ENCODE peak calls at places on chromosomes 12 and 14, in six cellular contexts. One of them, this sample, is unnamed.
A peak's percentile ranks its signal among the peaks of the same experiment; 100 is the strongest.

GRCh38 chr12:50185975-50186663 is 18.9 kb upstream of the CERS5 start:
- DNase-seq in aorta: no peak
- DNase-seq in posterior cingulate gyrus: no peak
- DNase-seq in NCI-H510A: no peak
- DNase-seq in Panc1: no peak
- DNase-seq in D341Med: no peak
- DNase-seq in this sample: no peak

GRCh38 chr12:75908961-75909699 is 122.4 kb downstream of the PHLDA1 start:
- DNase-seq in D341Med: no peak
- DNase-seq in Panc1: no peak
- DNase-seq in posterior cingulate gyrus: peak; percentile 32
- DNase-seq in aorta: peak; percentile 58
- DNase-seq in NCI-H510A: peak; percentile 53
- DNase-seq in this sample: no peak

GRCh38 chr12:116066381-116067230 is 210.9 kb downstream of the MED13L start:
- DNase-seq in posterior cingulate gyrus: no peak
- DNase-seq in NCI-H510A: no peak
- DNase-seq in aorta: peak; percentile 64
- DNase-seq in Panc1: peak; percentile 18
- DNase-seq in D341Med: peak; percentile 65
- DNase-seq in this sample: no peak

GRCh38 chr14:76007852-76008251 is 22.3 kb downstream of the IFT43 start:
- DNase-seq in posterior cingulate gyrus: no peak
- DNase-seq in NCI-H510A: no peak
- DNase-seq in aorta: no peak
- DNase-seq in D341Med: no peak
- DNase-seq in Panc1: no peak
- DNase-seq in this sample: no peak

GRCh38 chr12:61915420-61915819 is 344.8 kb upstream of the USP15 start:
- DNase-seq in posterior cingulate gyrus: no peak
- DNase-seq in NCI-H510A: no peak
- DNase-seq in D341Med: no peak
- DNase-seq in aorta: no peak
- DNase-seq in Panc1: no peak
- DNase-seq in this sample: no peak

GRCh38 chr12:69886101-69886500 is 61.1 kb downstream of the MYRFL start:
- DNase-seq in posterior cingulate gyrus: no peak
- DNase-seq in aorta: no peak
- DNase-seq in NCI-H510A: no peak
- DNase-seq in D341Med: no peak
- DNase-seq in Panc1: no peak
- DNase-seq in this sample: no peak

GRCh38 chr12:94545937-94546771 is 86.5 kb upstream of the CEP83 start:
- DNase-seq in posterior cingulate gyrus: no peak
- DNase-seq in NCI-H510A: no peak
- DNase-seq in Panc1: peak; percentile 12
- DNase-seq in aorta: no peak
- DNase-seq in D341Med: peak; percentile 71
- DNase-seq in this sample: no peak

GRCh38 chr14:70186826-70187483 is 1.8 kb downstream of the SLC8A3 start:
- DNase-seq in Panc1: no peak
- DNase-seq in D341Med: no peak
- DNase-seq in NCI-H510A: peak; percentile 50
- DNase-seq in aorta: no peak
- DNase-seq in posterior cingulate gyrus: peak; percentile 33
- DNase-seq in this sample: no peak

GRCh38 chr14:71931492-71932228 is 569 bp upstream of the RGS6 start:
- DNase-seq in posterior cingulate gyrus: peak; percentile 39
- DNase-seq in D341Med: peak; percentile 51
- DNase-seq in Panc1: no peak
- DNase-seq in NCI-H510A: no peak
- DNase-seq in aorta: no peak
- DNase-seq in this sample: no peak

GRCh38 chr12:108850854-108851573 is 6.4 kb downstream of the SSH1 start:
- DNase-seq in aorta: peak; percentile 83
- DNase-seq in NCI-H510A: no peak
- DNase-seq in posterior cingulate gyrus: no peak
- DNase-seq in Panc1: no peak
- DNase-seq in D341Med: peak; percentile 79
- DNase-seq in this sample: no peak

GRCh38 chr14:99670361-99671229 is 13.5 kb upstream of the CYP46A1 start:
- DNase-seq in D341Med: no peak
- DNase-seq in Panc1: no peak
- DNase-seq in aorta: no peak
- DNase-seq in NCI-H510A: no peak
- DNase-seq in posterior cingulate gyrus: no peak
- DNase-seq in this sample: no peak

GRCh38 chr12:52086944-52087835 is 7.7 kb downstream of the SMIM41 start:
- DNase-seq in posterior cingulate gyrus: peak; percentile 54
- DNase-seq in NCI-H510A: no peak
- DNase-seq in Panc1: no peak
- DNase-seq in aorta: no peak
- DNase-seq in D341Med: no peak
- DNase-seq in this sample: no peak

GRCh38 chr14:103356151-103356766 is 22.2 kb downstream of the EIF5 start:
- DNase-seq in NCI-H510A: no peak
- DNase-seq in Panc1: no peak
- DNase-seq in D341Med: no peak
- DNase-seq in posterior cingulate gyrus: no peak
- DNase-seq in aorta: no peak
- DNase-seq in this sample: no peak

GRCh38 chr12:100520048-100520769 is 46.5 kb downstream of the NR1H4 start:
- DNase-seq in aorta: no peak
- DNase-seq in Panc1: no peak
- DNase-seq in posterior cingulate gyrus: no peak
- DNase-seq in NCI-H510A: no peak
- DNase-seq in D341Med: no peak
- DNase-seq in this sample: no peak

GRCh38 chr14:95515080-95515489 is 1.4 kb downstream of the SYNE3 start:
- DNase-seq in posterior cingulate gyrus: peak; percentile 65
- DNase-seq in D341Med: no peak
- DNase-seq in Panc1: no peak
- DNase-seq in aorta: peak; percentile 81
- DNase-seq in NCI-H510A: peak; percentile 25
- DNase-seq in this sample: no peak

GRCh38 chr12:95601626-95602025 is 50.4 kb upstream of the USP44 start:
- DNase-seq in NCI-H510A: no peak
- DNase-seq in aorta: no peak
- DNase-seq in D341Med: no peak
- DNase-seq in Panc1: no peak
- DNase-seq in posterior cingulate gyrus: no peak
- DNase-seq in this sample: no peak

GRCh38 chr14:105192866-105193731 is 12.0 kb upstream of the NUDT14 start:
- DNase-seq in posterior cingulate gyrus: no peak
- DNase-seq in aorta: no peak
- DNase-seq in NCI-H510A: no peak
- DNase-seq in Panc1: no peak
- DNase-seq in D341Med: no peak
- DNase-seq in this sample: no peak

GRCh38 chr14:23364164-23364571 is 804 bp downstream of the EFS start:
- DNase-seq in NCI-H510A: no peak
- DNase-seq in aorta: no peak
- DNase-seq in posterior cingulate gyrus: no peak
- DNase-seq in D341Med: no peak
- DNase-seq in Panc1: no peak
- DNase-seq in this sample: no peak

GRCh38 chr12:117032593-117033381 is 66.4 kb downstream of the TESC start:
- DNase-seq in Panc1: no peak
- DNase-seq in D341Med: peak; percentile 32
- DNase-seq in posterior cingulate gyrus: peak; percentile 26
- DNase-seq in aorta: no peak
- DNase-seq in NCI-H510A: peak; percentile 60
- DNase-seq in this sample: peak; percentile 79

GRCh38 chr12:68007466-68007865 is 18.2 kb downstream of the IFNG-AS1 start:
- DNase-seq in NCI-H510A: no peak
- DNase-seq in aorta: no peak
- DNase-seq in posterior cingulate gyrus: no peak
- DNase-seq in Panc1: no peak
- DNase-seq in D341Med: no peak
- DNase-seq in this sample: no peak

GRCh38 chr12:64091186-64091585 is 130.9 kb downstream of the KICS2 start:
- DNase-seq in posterior cingulate gyrus: no peak
- DNase-seq in D341Med: no peak
- DNase-seq in Panc1: no peak
- DNase-seq in aorta: no peak
- DNase-seq in NCI-H510A: no peak
- DNase-seq in this sample: no peak

GRCh38 chr14:70067810-70068209 is 120.9 kb downstream of the SLC8A3 start:
- DNase-seq in posterior cingulate gyrus: no peak
- DNase-seq in D341Med: no peak
- DNase-seq in Panc1: no peak
- DNase-seq in aorta: no peak
- DNase-seq in NCI-H510A: no peak
- DNase-seq in this sample: no peak

GRCh38 chr14:101409006-101409543 is 152.2 kb upstream of the DIO3 start:
- DNase-seq in D341Med: no peak
- DNase-seq in NCI-H510A: no peak
- DNase-seq in posterior cingulate gyrus: no peak
- DNase-seq in aorta: no peak
- DNase-seq in Panc1: no peak
- DNase-seq in this sample: no peak

GRCh38 chr12:103493199-103493598 is 2.6 kb downstream of the C12orf42 start:
- DNase-seq in aorta: no peak
- DNase-seq in NCI-H510A: no peak
- DNase-seq in Panc1: no peak
- DNase-seq in D341Med: no peak
- DNase-seq in posterior cingulate gyrus: no peak
- DNase-seq in this sample: no peak

GRCh38 chr14:84375235-84375634 is 1154.7 kb upstream of the FLRT2 start:
- DNase-seq in aorta: no peak
- DNase-seq in NCI-H510A: no peak
- DNase-seq in Panc1: no peak
- DNase-seq in D341Med: no peak
- DNase-seq in posterior cingulate gyrus: no peak
- DNase-seq in this sample: no peak

GRCh38 chr12:74890237-74890599 is 319.4 kb downstream of the KCNC2 start:
- DNase-seq in NCI-H510A: peak; percentile 26
- DNase-seq in posterior cingulate gyrus: no peak
- DNase-seq in Panc1: peak; percentile 59
- DNase-seq in aorta: no peak
- DNase-seq in D341Med: no peak
- DNase-seq in this sample: no peak

GRCh38 chr12:84763112-84763511 is 149.5 kb downstream of the SLC6A15 start:
- DNase-seq in D341Med: no peak
- DNase-seq in posterior cingulate gyrus: no peak
- DNase-seq in aorta: peak; percentile 29
- DNase-seq in NCI-H510A: no peak
- DNase-seq in Panc1: no peak
- DNase-seq in this sample: no peak

GRCh38 chr12:89064780-89065179 is 287.5 kb downstream of the DUSP6 start:
- DNase-seq in posterior cingulate gyrus: no peak
- DNase-seq in Panc1: no peak
- DNase-seq in D341Med: no peak
- DNase-seq in aorta: no peak
- DNase-seq in NCI-H510A: no peak
- DNase-seq in this sample: no peak

GRCh38 chr14:86826641-86827040 is 1166.3 kb downstream of the GALC start:
- DNase-seq in aorta: no peak
- DNase-seq in NCI-H510A: no peak
- DNase-seq in Panc1: no peak
- DNase-seq in D341Med: no peak
- DNase-seq in posterior cingulate gyrus: no peak
- DNase-seq in this sample: no peak

GRCh38 chr12:119008691-119009221 is 27.4 kb downstream of the SRRM4 start:
- DNase-seq in posterior cingulate gyrus: peak; percentile 33
- DNase-seq in aorta: no peak
- DNase-seq in Panc1: no peak
- DNase-seq in D341Med: peak; percentile 90
- DNase-seq in NCI-H510A: no peak
- DNase-seq in this sample: no peak

GRCh38 chr12:27802511-27802910 is 22.5 kb upstream of the MANSC4 start:
- DNase-seq in posterior cingulate gyrus: no peak
- DNase-seq in aorta: no peak
- DNase-seq in Panc1: no peak
- DNase-seq in NCI-H510A: no peak
- DNase-seq in D341Med: no peak
- DNase-seq in this sample: no peak

GRCh38 chr12:461425-461824 is 1.7 kb downstream of the B4GALNT3 start:
- DNase-seq in NCI-H510A: no peak
- DNase-seq in posterior cingulate gyrus: no peak
- DNase-seq in Panc1: no peak
- DNase-seq in aorta: no peak
- DNase-seq in D341Med: no peak
- DNase-seq in this sample: no peak

This sample was measured in NCI-H187 treated with DMSO at 0.1 percent for 48 hours.